ENCODE peak calls at places on chromosome X, in six cellular contexts. B is transverse colon, U is heart left ventricle, F is uterus, A is adipocyte, H is GM23248. Q is an unnamed sample.
A peak's percentile ranks its signal among the peaks of the same experiment; 100 is the strongest.

GRCh38 chrX:80879916-80880315 is 70.2 kb upstream of the BRWD3 start:
- DNase-seq in B (no peak), U (no peak), F (no peak), A (no peak), H (peak; percentile 48), Q (no peak)

GRCh38 chrX:48468247-48468671 is 1.8 kb downstream of the SLC38A5 start:
- DNase-seq in B (peak; percentile 62), U (no peak), F (no peak), A (no peak), H (peak; percentile 54), Q (no peak)

GRCh38 chrX:115665122-115665521 is 104.1 kb downstream of the PLS3 start:
- DNase-seq in B (no peak), U (no peak), F (no peak), A (no peak), H (no peak), Q (no peak)

GRCh38 chrX:44062842-44063241 is 89.7 kb upstream of the NDP start:
- DNase-seq in B (no peak), U (no peak), F (peak; percentile 29), A (no peak), H (peak; percentile 7), Q (no peak)

GRCh38 chrX:108270280-108270679 is 167.9 kb downstream of the COL4A6 start:
- DNase-seq in B (no peak), U (no peak), F (no peak), A (no peak), H (no peak), Q (no peak)

GRCh38 chrX:30241724-30242415 is at the start of gene MAGEB4:
- DNase-seq in B (no peak), U (no peak), F (no peak), A (no peak), H (no peak), Q (no peak)

GRCh38 chrX:107978707-107979307 is 3.4 kb downstream of the TEX13B start:
- DNase-seq in B (no peak), U (no peak), F (no peak), A (peak; percentile 54), H (peak; percentile 49), Q (no peak)

GRCh38 chrX:111244238-111244750 is 26.0 kb downstream of the CAPN6 start:
- DNase-seq in B (no peak), U (no peak), F (no peak), A (peak; percentile 59), H (peak; percentile 25), Q (no peak)

GRCh38 chrX:97267916-97268680 is 384.4 kb downstream of the RPA4 start:
- DNase-seq in B (no peak), U (no peak), F (no peak), A (peak; percentile 18), H (peak; percentile 16), Q (no peak)

GRCh38 chrX:39582091-39582490 is 515.7 kb downstream of the BCOR start:
- DNase-seq in B (no peak), U (no peak), F (no peak), A (no peak), H (no peak), Q (no peak)

GRCh38 chrX:39577206-39577605 is 520.6 kb downstream of the BCOR start:
- DNase-seq in B (no peak), U (no peak), F (no peak), A (peak; percentile 35), H (no peak), Q (no peak)

GRCh38 chrX:39580043-39580442 is 517.7 kb downstream of the BCOR start:
- DNase-seq in B (no peak), U (no peak), F (no peak), A (no peak), H (no peak), Q (no peak)

GRCh38 chrX:39576081-39576701 is 521.6 kb downstream of the BCOR start:
- DNase-seq in B (no peak), U (no peak), F (no peak), A (no peak), H (no peak), Q (peak; percentile 66)

DNA sequence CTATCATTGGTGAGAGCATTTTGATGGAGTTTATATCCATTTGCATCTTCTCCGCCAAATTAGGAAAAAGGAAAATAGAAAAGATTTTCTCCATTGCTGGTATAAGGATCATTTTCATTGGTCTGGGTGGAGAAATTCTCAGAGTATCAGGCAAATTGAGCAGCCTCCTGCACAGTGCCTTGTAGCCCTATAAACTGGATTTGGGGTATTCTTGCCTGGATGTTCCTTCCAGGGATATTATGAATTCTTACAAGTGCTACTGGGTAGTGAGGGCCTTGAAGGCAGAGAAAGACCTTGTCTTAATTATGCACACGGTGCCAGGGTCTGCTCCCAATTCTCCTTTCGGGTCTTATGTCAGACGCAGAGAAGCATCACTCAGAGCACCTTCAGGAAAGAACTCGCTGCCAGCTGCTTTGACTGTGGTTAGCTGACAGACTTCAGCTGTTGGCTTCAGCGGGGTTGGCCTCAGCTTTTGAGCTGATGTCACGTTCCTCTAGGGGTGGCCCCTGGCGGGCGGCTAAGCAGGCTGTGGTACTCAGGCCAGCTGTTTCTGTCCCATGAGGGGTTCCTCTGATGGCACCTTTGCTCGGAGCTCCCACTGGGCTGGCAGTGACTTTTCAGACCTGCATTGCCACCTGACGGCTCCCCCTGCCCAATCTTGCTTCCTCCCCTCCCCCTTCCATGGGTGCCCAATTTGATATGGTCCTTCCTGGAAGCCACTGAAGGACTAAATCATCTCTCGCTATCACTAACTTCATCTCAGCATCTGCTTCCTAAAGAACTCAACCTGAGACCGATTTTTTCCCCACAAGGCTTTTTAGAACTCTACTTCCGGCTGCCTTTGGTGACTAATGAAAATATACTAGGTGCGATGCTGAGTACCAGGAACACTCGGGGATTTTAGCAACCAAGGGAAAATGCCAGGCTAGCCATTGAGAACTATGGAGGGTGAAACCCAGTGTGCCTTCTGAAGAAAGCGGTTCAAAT is 519.5 kb downstream of the BCOR start:
- DNase-seq in B (peak; percentile 41), U (no peak), F (no peak), A (peak; percentile 21), H (peak; percentile 4), Q (no peak)
- H3K9me3 ChIP-seq in B (no peaks in the 10 kb centered on the region), U (no peaks in the 10 kb centered on the region), F (no peaks in the 10 kb centered on the region), A (peaks cover 7% of the 10 kb centered on the region), H (no peaks in the 10 kb centered on the region), Q (no peaks in the 10 kb centered on the region)

DNA sequence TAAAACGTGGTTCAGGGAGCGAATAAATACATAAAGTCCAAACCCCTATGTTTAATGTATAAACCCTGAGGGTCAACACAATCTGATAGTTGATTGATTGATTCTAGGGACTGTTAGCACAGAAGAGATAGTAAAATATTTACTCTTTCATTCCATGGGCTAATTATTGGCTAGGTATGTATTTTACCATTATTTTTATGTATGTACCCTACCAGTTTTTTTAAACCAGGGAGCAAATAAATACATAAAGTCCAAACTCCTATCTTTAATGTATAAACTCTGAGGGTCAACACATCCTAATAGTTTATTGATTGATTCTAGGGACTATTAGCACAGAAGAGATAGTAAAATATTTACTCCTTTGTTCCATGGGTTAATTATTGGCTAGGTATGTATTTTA is 40.0 kb downstream of the ZFX start:
- DNase-seq in B (no peak), U (no peak), F (no peak), A (no peak), H (no peak), Q (no peak)
- H3K4me1 ChIP-seq in B (peaks cover 19% of the 10 kb centered on the region), U (peaks cover 6% of the 10 kb centered on the region), F (no peaks in the 10 kb centered on the region), A (peaks cover 18% of the 10 kb centered on the region), H (peaks cover 11% of the 10 kb centered on the region), Q (no peaks in the 10 kb centered on the region)

DNA sequence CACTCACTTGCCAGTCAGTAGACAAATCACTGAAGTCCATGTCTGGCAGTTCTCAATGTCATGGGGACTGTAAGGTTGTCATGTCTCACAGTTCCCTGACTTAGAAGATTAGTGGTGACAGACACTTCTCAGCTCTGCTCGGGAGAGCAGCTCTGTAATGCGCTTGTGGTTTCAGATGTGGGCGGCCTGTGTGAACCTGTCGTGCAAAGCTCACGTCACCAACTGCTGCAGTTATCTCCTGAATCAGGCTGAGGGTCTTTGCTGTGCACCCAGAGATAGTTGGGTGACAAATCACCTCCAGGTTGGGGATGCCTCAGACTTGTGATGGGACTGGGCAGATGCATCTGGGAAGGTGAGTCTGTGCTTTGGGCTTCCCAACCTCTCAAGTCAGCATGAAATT is at the start of gene IL9R:
- DNase-seq in B (no peak), U (no peak), F (no peak), A (no peak), H (no peak), Q (no peak)
- H3K9me3 ChIP-seq in B (no peaks in the 10 kb centered on the region), U (no peaks in the 10 kb centered on the region), F (no peaks in the 10 kb centered on the region), A (no peaks in the 10 kb centered on the region), H (no peaks in the 10 kb centered on the region), Q (no peaks in the 10 kb centered on the region)

GRCh38 chrX:2712428-2712827 is 21.3 kb downstream of the CD99 start:
- DNase-seq in B (no peak), U (no peak), F (no peak), A (no peak), H (no peak), Q (no peak)
- H3K4me1 ChIP-seq in B (peaks cover 30% of the 10 kb centered on the region), U (peaks cover 36% of the 10 kb centered on the region), F (no peaks in the 10 kb centered on the region), A (peaks cover 27% of the 10 kb centered on the region), H (peaks cover 23% of the 10 kb centered on the region), Q (no peaks in the 10 kb centered on the region)

GRCh38 chrX:77264490-77264889 is 182.7 kb upstream of the FGF16 start:
- DNase-seq in B (no peak), U (no peak), F (no peak), A (no peak), H (no peak), Q (no peak)
- H3K9me3 ChIP-seq in B (no peaks in the 10 kb centered on the region), U (peaks cover 12% of the 10 kb centered on the region), F (no peaks in the 10 kb centered on the region), A (peaks cover 38% of the 10 kb centered on the region), H (no peaks in the 10 kb centered on the region), Q (no peaks in the 10 kb centered on the region)

DNA sequence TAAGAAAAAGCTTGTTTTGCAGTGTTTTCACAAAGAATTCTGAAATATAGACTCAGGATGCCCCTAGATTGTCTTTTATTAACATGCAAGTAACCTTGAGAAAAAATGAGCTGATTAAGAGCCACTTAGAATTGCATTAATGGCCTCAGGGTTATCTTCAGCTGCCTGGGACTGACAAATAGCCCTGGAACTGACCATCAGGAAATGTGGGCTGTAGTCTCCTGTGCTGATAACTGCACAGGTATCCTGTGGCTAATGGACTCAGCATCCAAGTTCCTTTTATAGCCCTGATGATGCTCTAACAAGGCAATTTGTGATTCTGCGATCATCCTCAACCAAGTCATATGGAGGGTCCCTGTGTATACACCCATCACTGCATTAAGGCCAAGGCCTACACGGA is 17.0 kb downstream of the CA5B start:
- DNase-seq in B (no peak), U (no peak), F (no peak), A (no peak), H (no peak), Q (no peak)
- H3K4me1 ChIP-seq in B (peaks cover 12% of the 10 kb centered on the region), U (peaks cover 7% of the 10 kb centered on the region), F (no peaks in the 10 kb centered on the region), A (peaks cover 17% of the 10 kb centered on the region), H (peaks cover 20% of the 10 kb centered on the region), Q (no peaks in the 10 kb centered on the region)

DNA sequence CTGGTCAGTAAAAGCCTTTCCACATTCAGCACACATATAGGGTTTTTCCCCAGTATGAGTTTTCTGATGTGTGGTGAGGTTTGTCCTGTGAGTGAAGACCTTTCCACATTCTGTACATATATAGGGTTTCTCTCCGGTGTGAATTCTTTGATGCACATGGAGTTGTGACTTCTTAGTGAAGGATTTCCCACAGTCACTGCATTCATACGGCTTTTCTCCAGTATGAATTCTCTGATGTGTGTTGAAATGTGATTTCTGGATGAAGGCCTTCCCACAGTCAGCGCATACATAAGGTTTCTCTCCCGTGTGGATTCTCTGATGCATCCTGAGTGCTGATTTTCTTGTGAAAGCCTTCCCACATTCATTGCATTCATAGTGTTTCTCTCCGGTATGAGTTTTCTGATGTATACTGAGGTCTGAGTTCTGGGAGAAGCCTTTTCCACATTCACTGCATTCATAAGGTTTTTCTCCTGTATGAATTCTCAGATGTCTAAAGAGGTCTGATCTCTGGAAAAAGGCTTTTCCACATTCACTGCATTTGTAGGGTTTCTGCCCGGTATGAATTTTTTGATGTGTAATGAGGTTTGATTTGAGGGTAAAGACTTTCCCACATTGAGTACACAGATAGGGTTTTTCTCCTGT is 34.7 kb downstream of the ZNF41 start:
- DNase-seq in B (no peak), U (no peak), F (no peak), A (no peak), H (no peak), Q (no peak)
- H3K9me3 ChIP-seq in B (peaks cover 10% of the 10 kb centered on the region), U (peaks cover 18% of the 10 kb centered on the region), F (no peaks in the 10 kb centered on the region), A (peaks cover 90% of the 10 kb centered on the region), H (no peaks in the 10 kb centered on the region), Q (no peaks in the 10 kb centered on the region)

Q was measured in BE2C.